ENCODE peak calls at places on chromosomes 13 and 19, in five cellular contexts. One of them, this sample, is unnamed.

GRCh38 chr19:30547192-30547591 is 175.0 kb downstream of the ZNF536 start:
- DNase-seq in mammary epithelial cell: no peak
- DNase-seq in nephron progenitor cell: no peak
- DNase-seq in tibial artery: no peak
- DNase-seq in fibroblast of lung: no peak
- DNase-seq in this sample: no peak

GRCh38 chr13:49063526-49063925 is 87.8 kb downstream of the FNDC3A start:
- DNase-seq in nephron progenitor cell: no peak
- DNase-seq in mammary epithelial cell: peak; percentile 40
- DNase-seq in fibroblast of lung: no peak
- DNase-seq in tibial artery: no peak
- DNase-seq in this sample: peak; percentile 27

GRCh38 chr19:54464624-54465266 is 1.2 kb upstream of the LENG9 start:
- DNase-seq in fibroblast of lung: peak; percentile 81
- DNase-seq in tibial artery: peak; percentile 91
- DNase-seq in mammary epithelial cell: peak; percentile 85
- DNase-seq in nephron progenitor cell: peak; percentile 88
- DNase-seq in this sample: peak; percentile 70

GRCh38 chr13:60047943-60048342 is 115.8 kb downstream of the DIAPH3 start:
- DNase-seq in nephron progenitor cell: no peak
- DNase-seq in tibial artery: no peak
- DNase-seq in mammary epithelial cell: peak; percentile 1
- DNase-seq in fibroblast of lung: peak; percentile 9
- DNase-seq in this sample: no peak

GRCh38 chr13:93411281-93411680 is 184.7 kb downstream of the GPC6 start:
- DNase-seq in mammary epithelial cell: no peak
- DNase-seq in fibroblast of lung: no peak
- DNase-seq in nephron progenitor cell: no peak
- DNase-seq in tibial artery: no peak
- DNase-seq in this sample: no peak

GRCh38 chr19:801861-802496 is 4.7 kb downstream of the PTBP1 start:
- DNase-seq in tibial artery: no peak
- DNase-seq in nephron progenitor cell: no peak
- DNase-seq in mammary epithelial cell: peak; percentile 17
- DNase-seq in fibroblast of lung: peak; percentile 39
- DNase-seq in this sample: no peak

GRCh38 chr13:41767801-41768200 is 193.1 kb downstream of the VWA8 start:
- DNase-seq in mammary epithelial cell: no peak
- DNase-seq in tibial artery: no peak
- DNase-seq in nephron progenitor cell: no peak
- DNase-seq in fibroblast of lung: peak; percentile 33
- DNase-seq in this sample: no peak

GRCh38 chr13:33110713-33111413 is 94.6 kb downstream of the KL start:
- DNase-seq in fibroblast of lung: peak; percentile 71
- DNase-seq in tibial artery: peak; percentile 67
- DNase-seq in nephron progenitor cell: no peak
- DNase-seq in mammary epithelial cell: no peak
- DNase-seq in this sample: no peak

GRCh38 chr13:41568990-41569387 is 111.6 kb downstream of the RGCC start:
- DNase-seq in fibroblast of lung: peak; percentile 71
- DNase-seq in tibial artery: no peak
- DNase-seq in mammary epithelial cell: no peak
- DNase-seq in nephron progenitor cell: no peak
- DNase-seq in this sample: no peak

GRCh38 chr13:40812102-40812501 is 22.7 kb downstream of the SLC25A15 start:
- DNase-seq in tibial artery: no peak
- DNase-seq in mammary epithelial cell: no peak
- DNase-seq in nephron progenitor cell: no peak
- DNase-seq in fibroblast of lung: no peak
- DNase-seq in this sample: no peak

GRCh38 chr13:32019612-32020233 is 11.9 kb upstream of the FRY start:
- DNase-seq in nephron progenitor cell: peak; percentile 50
- DNase-seq in fibroblast of lung: peak; percentile 86
- DNase-seq in mammary epithelial cell: peak; percentile 30
- DNase-seq in tibial artery: no peak
- DNase-seq in this sample: peak; percentile 48

GRCh38 chr13:57629821-57630235 is 1.7 kb upstream of the PCDH17 start:
- DNase-seq in tibial artery: peak; percentile 92
- DNase-seq in mammary epithelial cell: no peak
- DNase-seq in nephron progenitor cell: peak; percentile 96
- DNase-seq in fibroblast of lung: peak; percentile 93
- DNase-seq in this sample: no peak

GRCh38 chr13:109577191-109577700 is 209.1 kb downstream of the IRS2 start:
- DNase-seq in nephron progenitor cell: no peak
- DNase-seq in mammary epithelial cell: no peak
- DNase-seq in tibial artery: no peak
- DNase-seq in fibroblast of lung: no peak
- DNase-seq in this sample: no peak

GRCh38 chr13:24264976-24265375 is 44.4 kb upstream of the C1QTNF9 start:
- DNase-seq in tibial artery: no peak
- DNase-seq in fibroblast of lung: no peak
- DNase-seq in nephron progenitor cell: no peak
- DNase-seq in mammary epithelial cell: peak; percentile 2
- DNase-seq in this sample: no peak

GRCh38 chr19:33998739-33999345 is 173.5 kb upstream of the LSM14A start:
- DNase-seq in mammary epithelial cell: no peak
- DNase-seq in fibroblast of lung: peak; percentile 26
- DNase-seq in nephron progenitor cell: no peak
- DNase-seq in tibial artery: no peak
- DNase-seq in this sample: no peak

DNA sequence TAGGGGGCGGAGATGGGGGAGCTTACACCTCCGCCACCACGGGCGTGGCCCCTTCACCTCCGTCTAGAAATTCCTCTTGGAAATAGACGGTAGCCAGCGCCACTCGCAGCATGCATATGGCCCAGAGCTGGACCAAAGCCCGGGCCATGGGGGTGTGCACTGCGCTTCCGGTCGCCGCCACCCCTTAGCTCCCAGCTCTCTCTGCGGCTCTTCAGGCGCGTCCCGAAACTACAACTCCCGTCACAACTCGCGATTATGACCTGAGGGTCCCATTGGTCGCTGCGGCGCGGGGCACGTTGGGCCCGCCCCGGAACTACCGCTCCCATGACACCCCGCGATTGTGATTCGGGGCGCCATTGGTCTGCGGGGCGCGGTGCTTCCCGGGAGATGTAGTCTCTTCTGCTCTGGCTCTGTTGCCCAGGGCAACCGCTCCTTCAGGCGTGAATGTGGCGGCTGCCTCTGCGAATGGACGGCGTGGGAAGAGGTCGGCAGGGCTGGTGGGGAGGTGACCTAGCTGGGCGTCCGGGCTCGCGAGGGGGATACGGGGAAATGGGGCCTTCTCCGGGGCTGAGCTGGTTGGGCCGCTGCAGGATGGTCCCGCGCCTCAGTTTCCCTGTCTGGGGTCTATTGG is at the start of the genes C19orf44 and CALR3:
- DNase-seq in mammary epithelial cell: peak; percentile 99
- DNase-seq in tibial artery: peak; percentile 99
- DNase-seq in nephron progenitor cell: peak; percentile 96
- DNase-seq in fibroblast of lung: peak; percentile 98
- DNase-seq in this sample: peak; percentile 98
- TF ChIP-seq CTCF in mammary epithelial cell: no peak
- TF ChIP-seq CTCF in tibial artery: peak; percentile 26
- TF ChIP-seq CTCF in nephron progenitor cell: no peak
- TF ChIP-seq CTCF in fibroblast of lung: no peak
- TF ChIP-seq CTCF in this sample: peak; percentile 28

GRCh38 chr19:52541608-52542007 is 14.1 kb downstream of the ZNF808 start:
- DNase-seq in mammary epithelial cell: no peak
- DNase-seq in nephron progenitor cell: no peak
- DNase-seq in fibroblast of lung: no peak
- DNase-seq in tibial artery: no peak
- DNase-seq in this sample: no peak

GRCh38 chr19:52533901-52534300 is 6.4 kb downstream of the ZNF808 start:
- DNase-seq in tibial artery: no peak
- DNase-seq in mammary epithelial cell: no peak
- DNase-seq in nephron progenitor cell: no peak
- DNase-seq in fibroblast of lung: no peak
- DNase-seq in this sample: no peak

GRCh38 chr19:52532480-52532879 is 5.0 kb downstream of the ZNF808 start:
- DNase-seq in tibial artery: no peak
- DNase-seq in nephron progenitor cell: no peak
- DNase-seq in mammary epithelial cell: no peak
- DNase-seq in fibroblast of lung: no peak
- DNase-seq in this sample: no peak

DNA sequence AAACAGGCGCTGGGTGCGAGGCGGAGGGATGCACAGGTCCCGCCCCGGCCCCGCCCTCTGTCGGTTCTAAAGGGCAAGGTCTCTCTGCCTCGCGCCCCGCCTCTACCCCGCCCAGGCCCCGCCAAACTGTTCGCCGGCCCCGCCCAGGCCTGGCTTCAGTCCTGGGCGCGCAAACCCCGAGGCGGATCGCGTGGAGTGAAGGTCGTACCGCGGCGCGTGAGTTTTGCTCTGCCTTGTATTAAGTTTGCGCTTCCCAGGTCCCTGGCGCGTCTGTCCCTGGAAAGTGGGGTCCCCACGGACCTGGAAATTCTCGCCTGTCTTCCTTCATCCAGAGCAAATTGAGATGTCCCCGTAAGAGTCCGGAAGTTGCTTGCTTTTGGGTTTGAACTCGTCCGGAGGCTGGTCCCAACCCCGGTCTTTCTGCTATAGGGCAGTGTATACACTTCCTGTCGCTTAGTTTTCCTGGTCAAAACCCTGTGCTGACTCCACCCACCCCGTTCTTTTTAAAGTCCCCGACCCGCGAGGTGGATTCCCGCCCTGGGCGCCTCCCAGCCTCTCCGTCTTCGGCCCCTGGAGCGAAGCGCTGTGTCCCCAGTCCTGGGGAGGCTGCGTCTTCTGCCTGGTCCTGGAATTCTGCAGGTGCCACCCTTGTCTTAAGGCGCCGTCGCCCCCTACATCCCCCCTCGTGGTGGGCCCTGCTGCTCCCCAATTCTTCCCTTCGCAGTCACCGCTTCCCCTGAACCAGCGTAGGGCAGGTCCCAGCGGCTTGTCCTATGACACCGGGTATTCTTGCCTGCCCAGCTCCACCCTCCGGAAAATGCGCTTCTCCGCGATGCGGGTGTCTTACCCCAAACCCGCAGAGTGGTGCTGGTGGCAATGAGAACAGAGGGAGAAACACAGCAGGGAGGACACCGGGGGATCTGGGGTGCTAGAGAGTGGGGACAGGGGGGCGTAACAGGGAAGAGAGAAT is 8.6 kb downstream of the ZNF808 start:
- DNase-seq in nephron progenitor cell: peak; percentile 96
- DNase-seq in tibial artery: peak; percentile 91
- DNase-seq in mammary epithelial cell: peak; percentile 87
- DNase-seq in fibroblast of lung: peak; percentile 71
- DNase-seq in this sample: peak; percentile 78
- TF ChIP-seq CTCF in nephron progenitor cell: no peak
- TF ChIP-seq CTCF in tibial artery: peak; percentile 33
- TF ChIP-seq CTCF in mammary epithelial cell: no peak
- TF ChIP-seq CTCF in fibroblast of lung: peak; percentile 7
- TF ChIP-seq CTCF in this sample: peak; percentile 64

GRCh38 chr19:42176990-42177685 is 40.3 kb downstream of the DEDD2 start:
- DNase-seq in nephron progenitor cell: peak; percentile 88
- DNase-seq in tibial artery: peak; percentile 63
- DNase-seq in fibroblast of lung: peak; percentile 69
- DNase-seq in mammary epithelial cell: peak; percentile 76
- DNase-seq in this sample: peak; percentile 72
- TF ChIP-seq CTCF in nephron progenitor cell: peak; percentile 7
- TF ChIP-seq CTCF in tibial artery: peak; percentile 33
- TF ChIP-seq CTCF in fibroblast of lung: peak; percentile 20
- TF ChIP-seq CTCF in mammary epithelial cell: peak; percentile 16
- TF ChIP-seq CTCF in this sample: peak; percentile 71

GRCh38 chr19:12681074-12681987 is at the start of gene DHPS:
- DNase-seq in nephron progenitor cell: peak; percentile 88
- DNase-seq in mammary epithelial cell: peak; percentile 97
- DNase-seq in fibroblast of lung: peak; percentile 99
- DNase-seq in tibial artery: peak; percentile 94
- DNase-seq in this sample: peak; percentile 96
- TF ChIP-seq CTCF in nephron progenitor cell: no peak
- TF ChIP-seq CTCF in mammary epithelial cell: no peak
- TF ChIP-seq CTCF in fibroblast of lung: no peak
- TF ChIP-seq CTCF in tibial artery: no peak
- TF ChIP-seq CTCF in this sample: peak; percentile 46